ENCODE peak calls at places on chromosomes 11 and 22, in five cellular contexts. X, Y, W, Q and C are unnamed samples.

GRCh38 chr11:73981051-73981805 is 1.4 kb downstream of the UCP2 start:
- DNase-seq in W (no peak), Y (no peak), Q (peak), X (no peak), C (no peak)

GRCh38 chr11:47998733-47999359 is 18.5 kb downstream of the PTPRJ start:
- DNase-seq in Y (no peak), X (no peak), W (no peak), Q (no peak), C (no peak)

GRCh38 chr11:112961751-112962747 is 829 bp downstream of the NCAM1 start:
- DNase-seq in X (peak), Q (peak), W (no peak), Y (no peak), C (no peak)

GRCh38 chr11:102914238-102915043 is 39.7 kb upstream of the MMP12 start:
- DNase-seq in Q (no peak), W (peak), Y (peak), X (peak), C (no peak)

GRCh38 chr11:3824714-3825472 is 15.9 kb downstream of the RHOG start:
- DNase-seq in Y (peak), W (peak), Q (peak), X (peak), C (no peak)

GRCh38 chr11:44870142-44870541 is 80.5 kb downstream of the TP53I11 start:
- DNase-seq in W (no peak), Y (no peak), X (no peak), Q (no peak), C (no peak)

GRCh38 chr11:117529767-117530166 is 202.1 kb downstream of the CEP164 start:
- DNase-seq in W (no peak), Q (no peak), Y (no peak), X (no peak), C (no peak)

GRCh38 chr22:28620244-28620922 is 59.3 kb downstream of the TTC28 start:
- DNase-seq in W (no peak), Y (no peak), X (no peak), Q (peak), C (no peak)

GRCh38 chr11:13119361-13119760 is 110.2 kb downstream of the RASSF10 start:
- DNase-seq in Y (no peak), W (no peak), X (no peak), Q (no peak), C (no peak)

GRCh38 chr11:58958500-58958899 is 19.2 kb downstream of the GLYATL1 start:
- DNase-seq in Y (peak), X (no peak), Q (peak), W (no peak), C (no peak)

GRCh38 chr22:23226497-23226850 is 46.2 kb downstream of the BCR start:
- DNase-seq in X (no peak), W (no peak), Q (no peak), Y (no peak), C (no peak)

GRCh38 chr11:3092603-3093141 is 35.4 kb upstream of the CARS1 start:
- DNase-seq in Y (no peak), W (no peak), Q (no peak), X (no peak), C (no peak)

GRCh38 chr11:47127213-47127612 is 49.5 kb downstream of the ARFGAP2 start:
- DNase-seq in X (no peak), Q (no peak), Y (no peak), W (no peak), C (no peak)

GRCh38 chr11:103676413-103676812 is 360.0 kb upstream of the DDI1 start:
- DNase-seq in W (no peak), Y (no peak), Q (no peak), X (no peak), C (no peak)

DNA sequence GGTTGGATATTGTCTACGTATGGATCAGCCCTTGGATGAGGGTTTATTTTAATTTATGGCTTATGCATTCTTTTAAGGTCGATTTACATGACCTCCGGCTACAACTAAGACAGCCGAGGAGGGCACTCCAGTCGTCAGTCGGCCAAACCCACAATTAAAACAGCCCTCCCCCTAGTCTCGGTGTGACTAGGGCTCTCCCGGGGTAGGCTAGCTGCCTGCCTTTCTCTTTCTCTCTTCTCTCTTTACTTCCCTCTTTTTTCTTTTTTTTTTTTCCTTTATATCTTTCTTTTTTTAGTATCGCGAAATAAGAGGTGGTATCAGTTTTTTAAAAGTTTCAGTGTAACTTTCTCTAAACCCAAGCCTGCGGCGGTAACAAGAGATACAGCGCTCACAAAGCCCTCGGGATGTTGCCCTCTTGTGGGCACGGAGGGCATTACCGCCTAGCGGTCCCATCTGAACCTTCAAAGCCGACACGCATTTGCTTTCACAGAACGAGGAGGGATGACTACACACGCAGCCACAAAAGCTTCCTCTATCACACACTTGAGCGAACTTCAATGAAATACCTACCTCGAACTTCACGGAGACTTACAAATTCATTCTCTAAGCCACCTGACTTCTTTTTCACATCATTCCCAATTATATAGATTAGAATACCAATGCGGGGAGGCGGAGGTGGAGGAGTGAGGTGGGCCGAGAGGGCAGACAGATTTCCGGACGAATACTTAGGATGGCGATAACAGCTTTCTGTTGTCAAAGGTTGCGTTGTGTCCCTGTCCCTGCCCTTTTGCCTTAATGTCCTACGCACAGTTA is 132.3 kb upstream of the C11orf58 start:
- DNase-seq in Q (peak), Y (peak), X (peak), W (peak), C (peak)
- H3K27ac ChIP-seq in Q (peak), Y (peak), X (peak), W (no peak), C (peak)

GRCh38 chr11:115220423-115220822 is 283.8 kb downstream of the CADM1 start:
- DNase-seq in X (no peak), Q (no peak), W (no peak), Y (no peak), C (no peak)

GRCh38 chr11:115220881-115221280 is 283.3 kb downstream of the CADM1 start:
- DNase-seq in Y (no peak), W (no peak), X (no peak), Q (no peak), C (no peak)

GRCh38 chr11:115221461-115222069 is 282.6 kb downstream of the CADM1 start:
- DNase-seq in Y (no peak), Q (no peak), W (no peak), X (no peak), C (no peak)

GRCh38 chr11:115217726-115218311 is 286.4 kb downstream of the CADM1 start:
- DNase-seq in Q (peak), Y (no peak), X (no peak), W (no peak), C (no peak)

GRCh38 chr11:115219378-115219777 is 284.8 kb downstream of the CADM1 start:
- DNase-seq in Q (no peak), W (no peak), X (no peak), Y (no peak), C (no peak)
- H3K27ac ChIP-seq in Q (no peak), W (no peak), X (no peak), Y (no peak), C (no peak)

DNA sequence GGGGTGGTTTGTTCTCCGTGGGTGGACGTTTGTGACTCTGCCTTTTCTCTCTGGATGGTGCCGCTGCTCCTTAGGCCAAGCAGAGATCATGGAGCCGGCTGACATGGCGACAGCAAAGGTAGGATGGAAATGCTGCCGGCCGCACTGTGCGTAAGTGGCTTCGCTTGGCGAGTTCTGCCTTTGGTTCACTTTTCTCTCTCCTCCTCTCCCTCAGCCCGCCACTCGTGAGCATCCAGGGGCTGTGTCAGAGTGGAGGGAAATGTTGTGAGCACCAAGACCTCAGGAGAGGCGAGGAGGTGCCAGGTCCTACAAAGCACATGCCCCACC is 80.5 kb downstream of the GRAMD1B start:
- DNase-seq in Y (no peak), X (no peak), Q (no peak), W (no peak), C (no peak)
- H3K27ac ChIP-seq in Y (no peak), X (no peak), Q (no peak), W (no peak), C (no peak)

DNA sequence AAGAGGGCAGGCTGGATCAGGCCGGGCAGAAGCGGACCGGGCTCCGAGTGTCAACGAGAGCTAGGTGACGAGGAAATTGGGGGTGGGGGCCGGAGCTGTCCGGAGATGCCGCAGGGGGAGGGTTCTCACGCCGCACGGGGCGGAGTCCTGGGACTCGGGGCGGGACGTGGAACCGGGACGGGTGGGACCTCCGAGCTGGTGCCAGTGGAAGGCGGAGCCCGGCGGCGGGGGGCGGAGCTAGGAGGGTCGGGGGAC is 207 bp downstream of the FKBP2 start:
- DNase-seq in W (no peak), Y (no peak), Q (no peak), X (no peak), C (peak)
- H3K27ac ChIP-seq in W (peak), Y (peak), Q (peak), X (peak), C (peak)

DNA sequence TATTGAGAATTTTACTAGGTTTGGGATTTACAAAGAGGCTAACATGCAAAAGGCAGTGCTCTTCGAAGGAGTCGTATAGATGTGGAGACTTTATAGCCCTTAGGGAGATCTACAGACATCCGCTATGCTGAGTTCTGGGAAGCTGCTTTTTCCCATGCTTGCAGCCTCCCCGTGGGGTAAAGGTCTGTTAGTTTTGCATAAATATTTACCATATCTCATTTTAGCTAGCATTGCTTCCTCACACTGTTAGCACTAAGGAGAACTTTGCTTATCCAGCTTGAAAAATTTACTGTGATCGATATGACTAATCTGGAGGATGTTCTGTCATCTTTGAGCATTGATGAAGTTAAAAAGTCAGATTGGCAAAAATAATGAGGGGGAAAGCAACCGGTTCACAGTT is 18.6 kb downstream of the ARHGEF12 start:
- DNase-seq in X (no peak), Q (no peak), W (no peak), Y (no peak), C (no peak)
- H3K27ac ChIP-seq in X (no peak), Q (no peak), W (peak), Y (no peak), C (no peak)